ENCODE peak calls at places on chromosomes 5 and 9, in five cellular contexts. C, Y, K, G and H are unnamed samples.

GRCh38 chr5:27516437-27516836 is 478.1 kb upstream of the CDH9 start:
- DNase-seq in C (no peak), Y (no peak), K (no peak), G (no peak), H (no peak)

GRCh38 chr9:137813651-137814415 is 63.7 kb upstream of the CACNA1B start:
- DNase-seq in C (no peak), Y (peak; percentile 86), K (no peak), G (no peak), H (no peak)

GRCh38 chr5:85784746-85785145 is 833.0 kb upstream of the COX7C start:
- DNase-seq in C (no peak), Y (no peak), K (no peak), G (no peak), H (no peak)

GRCh38 chr9:36443581-36443980 is 43.5 kb upstream of the RNF38 start:
- DNase-seq in C (no peak), Y (no peak), K (no peak), G (no peak), H (no peak)

GRCh38 chr9:106861585-106862114 is 1.3 kb upstream of the ZNF462 start:
- DNase-seq in C (no peak), Y (no peak), K (no peak), G (no peak), H (no peak)

GRCh38 chr5:45105491-45105994 is 296.8 kb downstream of the MRPS30 start:
- DNase-seq in C (no peak), Y (no peak), K (no peak), G (no peak), H (no peak)

GRCh38 chr9:121866927-121867326 is 215.5 kb downstream of the DAB2IP start:
- DNase-seq in C (no peak), Y (no peak), K (no peak), G (no peak), H (no peak)

GRCh38 chr5:125508225-125508624 is 761.8 kb upstream of the ZNF608 start:
- DNase-seq in C (no peak), Y (no peak), K (no peak), G (no peak), H (no peak)

GRCh38 chr5:137888875-137889759 is at the start of gene PKD2L2:
- DNase-seq in C (peak; percentile 82), Y (peak; percentile 96), K (peak; percentile 80), G (peak; percentile 93), H (peak; percentile 66)

GRCh38 chr9:5352637-5353248 is 13.1 kb upstream of the RLN1 start:
- DNase-seq in C (no peak), Y (no peak), K (no peak), G (no peak), H (no peak)

GRCh38 chr9:69197687-69198086 is 23.6 kb downstream of the TJP2 start:
- DNase-seq in C (no peak), Y (no peak), K (no peak), G (peak; percentile 47), H (no peak)

GRCh38 chr9:27181381-27181780 is 72.4 kb downstream of the TEK start:
- DNase-seq in C (no peak), Y (no peak), K (no peak), G (no peak), H (no peak)

GRCh38 chr9:72971411-72971810 is 18.6 kb upstream of the ALDH1A1 start:
- DNase-seq in C (no peak), Y (no peak), K (no peak), G (no peak), H (no peak)

GRCh38 chr9:117644607-117645244 is 59.5 kb upstream of the TLR4 start:
- DNase-seq in C (peak; percentile 30), Y (no peak), K (peak; percentile 78), G (peak; percentile 60), H (peak; percentile 81)

GRCh38 chr5:59703789-59704188 is 189.7 kb downstream of the PDE4D start:
- DNase-seq in C (no peak), Y (no peak), K (no peak), G (no peak), H (no peak)

GRCh38 chr9:123425261-123425821 is 69.3 kb downstream of the CRB2 start:
- DNase-seq in C (no peak), Y (no peak), K (peak; percentile 16), G (no peak), H (no peak)

GRCh38 chr5:74017786-74018211 is 391.8 kb downstream of the ARHGEF28 start:
- DNase-seq in C (no peak), Y (no peak), K (no peak), G (no peak), H (no peak)

GRCh38 chr9:83119873-83120272 is 56.9 kb upstream of the RASEF start:
- DNase-seq in C (no peak), Y (no peak), K (no peak), G (no peak), H (no peak)

GRCh38 chr5:173035904-173036707 is 20.0 kb upstream of the CREBRF start:
- DNase-seq in C (no peak), Y (no peak), K (no peak), G (no peak), H (peak; percentile 50)
- TF ChIP-seq POLR2A in C (no peak), Y (no peak), K (no peak), G (no peak), H (no peak)

DNA sequence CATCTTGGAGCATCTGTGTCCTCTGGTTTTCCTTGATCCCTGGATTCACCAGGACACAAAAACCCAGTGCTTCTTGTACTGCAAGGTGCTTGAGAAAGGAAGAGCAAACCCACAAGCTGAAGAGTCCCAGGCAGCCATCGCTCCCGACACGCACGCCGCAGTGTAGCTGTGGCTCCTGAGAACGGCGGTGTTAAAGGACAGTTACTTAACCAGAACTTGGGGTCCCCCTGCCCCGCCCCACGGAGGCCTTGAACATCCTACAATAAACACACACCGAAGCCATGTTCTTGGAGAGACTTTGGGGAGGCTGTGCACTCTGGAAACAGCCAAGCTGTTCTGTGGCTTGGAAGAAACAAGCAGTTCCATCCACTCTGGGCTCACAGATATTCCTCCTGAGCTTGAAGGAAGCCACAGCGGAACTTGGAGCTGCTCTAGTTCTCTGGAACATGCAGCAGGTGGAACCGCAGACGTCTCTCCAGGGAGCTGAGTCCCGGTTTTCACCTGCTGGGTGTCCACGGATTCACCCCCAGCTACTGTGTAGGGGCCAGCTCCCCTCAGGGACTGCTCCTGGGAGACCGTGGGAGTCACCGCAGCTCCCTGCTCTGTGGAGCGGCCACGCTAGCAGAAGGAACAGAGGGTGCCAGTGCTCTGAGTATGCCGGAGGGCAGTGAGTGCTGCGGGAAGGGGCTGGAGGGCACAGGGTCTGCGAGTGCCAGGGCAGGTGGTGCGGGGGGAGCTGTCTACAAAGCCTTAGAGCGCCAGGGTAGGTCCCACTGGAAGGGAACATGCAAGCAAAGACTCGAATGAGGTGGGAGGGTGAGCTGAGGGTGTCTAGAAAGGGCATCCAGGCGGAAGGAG is 107.3 kb downstream of the ADAMTS2 start:
- DNase-seq in C (no peak), Y (peak; percentile 36), K (no peak), G (no peak), H (peak; percentile 40)
- H3K9me3 ChIP-seq in C (no peaks in the 10 kb centered on the region), Y (no peaks in the 10 kb centered on the region), K (peaks cover 16% of the 10 kb centered on the region), G (no peaks in the 10 kb centered on the region), H (no peaks in the 10 kb centered on the region)

GRCh38 chr9:129482521-129483466 is 138.1 kb downstream of the C9orf50 start:
- DNase-seq in C (peak; percentile 87), Y (peak; percentile 95), K (peak; percentile 92), G (peak; percentile 88), H (no peak)
- H3K4me1 ChIP-seq in C (peaks cover 70% of the 10 kb centered on the region), Y (peaks cover 63% of the 10 kb centered on the region), K (peaks cover 87% of the 10 kb centered on the region), G (peaks cover 69% of the 10 kb centered on the region), H (peaks cover 19% of the 10 kb centered on the region)

DNA sequence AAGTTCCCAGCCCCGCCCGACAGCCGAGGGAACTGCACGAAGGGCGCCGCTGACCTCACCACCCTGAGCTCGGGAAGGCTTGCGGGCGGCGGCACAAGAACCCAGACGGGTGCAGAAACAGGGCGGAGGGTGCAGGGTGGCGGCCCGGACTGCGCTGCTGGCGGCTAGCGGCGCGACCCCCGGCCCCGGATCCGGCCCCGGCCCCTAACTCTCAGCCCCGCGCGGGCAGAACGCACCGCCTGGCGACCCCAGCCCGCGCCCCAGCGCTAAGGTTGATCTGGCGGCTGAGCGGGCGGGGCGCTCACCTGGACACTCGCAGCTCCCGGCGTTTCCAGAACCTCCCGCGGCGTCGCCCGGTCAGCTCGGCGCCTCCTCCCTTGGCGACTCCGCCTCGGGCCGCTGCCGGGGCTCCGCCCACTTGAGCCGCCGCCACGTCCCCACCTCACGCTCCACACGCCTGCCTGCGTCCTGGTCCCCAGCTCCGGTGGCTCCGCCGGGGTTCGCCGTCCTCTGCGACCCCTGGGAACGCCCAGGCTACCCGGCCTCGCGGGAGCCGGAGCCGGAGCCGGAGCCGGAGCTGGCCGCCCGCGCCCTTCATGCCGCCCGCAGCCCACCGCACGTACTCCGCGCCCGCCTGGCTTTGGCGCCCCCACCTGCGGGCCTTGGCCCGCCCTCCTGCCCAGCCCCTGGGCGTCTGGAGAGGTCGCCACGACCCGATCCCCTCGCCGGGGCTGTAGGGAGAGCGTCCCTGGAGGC is at the start of gene P4HA2:
- DNase-seq in C (peak; percentile 91), Y (peak; percentile 96), K (peak; percentile 92), G (peak; percentile 86), H (peak; percentile 46)
- TF ChIP-seq POLR2A in C (peak; percentile 71), Y (no peak), K (no peak), G (peak; percentile 71), H (peak; percentile 86)